ENCODE peak calls at places on chromosomes 3 and 15, in eight cellular contexts. Y is K562, I is A549, T is body of pancreas, C is adrenal gland, H is GM12892, R is heart left ventricle, V is breast epithelium. Z is an unnamed sample.

GRCh38 chr15:40906947-40907802 is 12.9 kb downstream of the VPS18 start:
- DNase-seq in R (peak; percentile 88), V (no peak), H (no peak), I (no peak), Y (no peak), C (no peak), T (peak; percentile 44), Z (no peak)

GRCh38 chr3:141302364-141303141 is 65.8 kb upstream of the ZBTB38 start:
- DNase-seq in T (no peak), H (no peak), I (peak; percentile 28), V (no peak), C (peak; percentile 70), Y (no peak), R (no peak), Z (peak; percentile 45)

GRCh38 chr3:152258448-152259302 is 10.1 kb upstream of the MBNL1 start:
- DNase-seq in H (no peak), T (peak; percentile 93), Y (no peak), V (no peak), I (peak; percentile 81), R (peak; percentile 60), C (peak; percentile 37), Z (peak; percentile 38)

GRCh38 chr3:177146646-177147045 is 50.6 kb downstream of the TBL1XR1 start:
- DNase-seq in V (no peak), Y (no peak), T (no peak), R (no peak), C (no peak), H (no peak), I (no peak), Z (no peak)

GRCh38 chr3:172159962-172160538 is 120.7 kb downstream of the FNDC3B start:
- DNase-seq in H (no peak), C (no peak), V (no peak), Y (peak; percentile 37), T (peak; percentile 66), R (peak; percentile 58), I (no peak), Z (no peak)

GRCh38 chr15:79071901-79072300 is 18.7 kb downstream of the RASGRF1 start:
- DNase-seq in V (no peak), C (no peak), Y (no peak), I (no peak), H (no peak), R (peak; percentile 55), T (peak; percentile 18), Z (no peak)

GRCh38 chr3:82329300-82329699 is 567.9 kb upstream of the GBE1 start:
- DNase-seq in T (no peak), V (no peak), H (no peak), I (no peak), Y (no peak), R (no peak), C (no peak), Z (no peak)

GRCh38 chr15:34366271-34367043 is 539 bp downstream of the LPCAT4 start:
- DNase-seq in V (no peak), C (peak; percentile 44), Y (peak; percentile 75), T (peak; percentile 74), H (no peak), R (peak; percentile 85), I (peak; percentile 85), Z (peak; percentile 76)

GRCh38 chr3:187130346-187131066 is 8.8 kb downstream of the RPL39L start:
- DNase-seq in R (no peak), H (no peak), Y (no peak), V (no peak), C (no peak), T (peak; percentile 27), I (no peak), Z (peak; percentile 20)

GRCh38 chr3:128559486-128560225 is 66.7 kb upstream of the GATA2 start:
- DNase-seq in I (no peak), V (no peak), H (no peak), C (no peak), R (no peak), T (no peak), Y (no peak), Z (no peak)

GRCh38 chr3:19931767-19932188 is 2.2 kb downstream of the EFHB start:
- DNase-seq in T (no peak), I (no peak), V (no peak), Y (peak; percentile 55), C (no peak), R (no peak), H (no peak), Z (no peak)

GRCh38 chr15:29638781-29639180 is 183.5 kb downstream of the TJP1 start:
- DNase-seq in Y (no peak), R (no peak), C (no peak), T (no peak), H (no peak), V (no peak), I (no peak), Z (peak; percentile 58)

GRCh38 chr3:29868702-29869101 is 587.8 kb downstream of the RBMS3 start:
- DNase-seq in T (no peak), H (no peak), Y (no peak), V (no peak), I (no peak), R (no peak), C (no peak), Z (no peak)

GRCh38 chr15:49895337-49896223 is 223.5 kb downstream of the ATP8B4 start:
- DNase-seq in H (no peak), V (no peak), I (no peak), T (no peak), Y (no peak), C (no peak), R (no peak), Z (no peak)

GRCh38 chr3:11509175-11510000 is 134.3 kb downstream of the VGLL4 start:
- DNase-seq in H (no peak), T (peak; percentile 88), R (peak; percentile 86), C (peak; percentile 60), V (no peak), Y (peak; percentile 82), I (no peak), Z (peak; percentile 56)
- TF ChIP-seq POLR2A in H (no peak), T (no peak), R (no peak), C (peak; percentile 77), V (no peak), Y (no peak), I (no peak), Z (no peak)

DNA sequence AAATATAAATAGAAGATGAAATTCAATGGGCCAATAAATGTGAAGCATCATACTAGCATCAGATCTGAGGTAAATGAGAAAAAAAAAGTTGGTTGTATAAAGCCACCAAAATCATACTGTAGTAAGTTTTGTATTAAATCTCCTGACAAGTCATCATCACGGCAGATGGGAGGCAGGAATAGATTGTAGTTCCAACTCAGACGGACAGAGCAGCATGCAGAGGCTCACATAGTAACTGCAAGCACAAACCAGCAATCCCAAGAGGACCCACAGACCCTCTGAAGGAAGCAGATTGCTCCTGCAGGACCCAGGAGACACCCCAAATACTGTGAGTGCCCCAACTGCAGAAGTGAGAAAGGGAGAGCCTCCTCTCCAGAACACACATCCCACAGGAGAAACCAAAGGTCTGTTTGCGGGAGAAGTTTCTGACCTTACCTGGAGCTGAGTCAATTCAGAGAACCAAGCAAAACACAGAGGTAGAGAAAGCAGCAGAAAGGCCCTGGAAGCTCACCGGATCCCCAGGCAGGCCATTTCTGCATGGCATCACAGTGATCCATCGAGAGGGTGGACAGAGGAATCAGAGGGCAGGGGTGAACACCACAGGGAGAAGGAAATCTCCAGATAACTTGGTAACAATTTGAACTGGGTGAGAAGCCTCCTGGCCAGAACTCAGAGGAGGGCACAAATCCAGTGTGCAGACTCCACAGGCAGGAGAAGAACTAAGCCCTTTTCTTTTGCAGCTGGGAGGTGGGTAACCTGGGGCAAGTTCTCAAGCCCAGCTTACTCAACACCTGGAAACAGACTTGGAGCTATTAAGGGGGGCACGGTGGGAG is 141.6 kb upstream of the ARHGEF26 start:
- DNase-seq in I (no peak), V (no peak), C (no peak), T (no peak), Y (no peak), R (no peak), H (no peak), Z (no peak)
- TF ChIP-seq POLR2A in I (no peak), V (no peak), C (no peak), T (no peak), Y (peak; percentile 32), R (no peak), H (no peak), Z (no peak)

GRCh38 chr3:52897130-52898109 is at the start of gene STIMATE:
- DNase-seq in H (peak; percentile 96), V (peak; percentile 85), I (peak; percentile 80), T (peak; percentile 91), Y (peak; percentile 91), C (peak; percentile 87), R (peak; percentile 92), Z (peak; percentile 92)
- TF ChIP-seq POLR2A in H (peak; percentile 63), V (no peak), I (peak; percentile 72), T (peak; percentile 56), Y (no peak), C (peak; percentile 77), R (peak; percentile 83), Z (peak; percentile 83)

GRCh38 chr15:101183226-101183925 is 68.5 kb downstream of the CHSY1 start:
- DNase-seq in C (no peak), V (no peak), R (no peak), T (no peak), Y (no peak), H (no peak), I (no peak), Z (no peak)
- TF ChIP-seq POLR2A in C (no peak), V (no peak), R (no peak), T (no peak), Y (no peak), H (no peak), I (no peak), Z (no peak)

DNA sequence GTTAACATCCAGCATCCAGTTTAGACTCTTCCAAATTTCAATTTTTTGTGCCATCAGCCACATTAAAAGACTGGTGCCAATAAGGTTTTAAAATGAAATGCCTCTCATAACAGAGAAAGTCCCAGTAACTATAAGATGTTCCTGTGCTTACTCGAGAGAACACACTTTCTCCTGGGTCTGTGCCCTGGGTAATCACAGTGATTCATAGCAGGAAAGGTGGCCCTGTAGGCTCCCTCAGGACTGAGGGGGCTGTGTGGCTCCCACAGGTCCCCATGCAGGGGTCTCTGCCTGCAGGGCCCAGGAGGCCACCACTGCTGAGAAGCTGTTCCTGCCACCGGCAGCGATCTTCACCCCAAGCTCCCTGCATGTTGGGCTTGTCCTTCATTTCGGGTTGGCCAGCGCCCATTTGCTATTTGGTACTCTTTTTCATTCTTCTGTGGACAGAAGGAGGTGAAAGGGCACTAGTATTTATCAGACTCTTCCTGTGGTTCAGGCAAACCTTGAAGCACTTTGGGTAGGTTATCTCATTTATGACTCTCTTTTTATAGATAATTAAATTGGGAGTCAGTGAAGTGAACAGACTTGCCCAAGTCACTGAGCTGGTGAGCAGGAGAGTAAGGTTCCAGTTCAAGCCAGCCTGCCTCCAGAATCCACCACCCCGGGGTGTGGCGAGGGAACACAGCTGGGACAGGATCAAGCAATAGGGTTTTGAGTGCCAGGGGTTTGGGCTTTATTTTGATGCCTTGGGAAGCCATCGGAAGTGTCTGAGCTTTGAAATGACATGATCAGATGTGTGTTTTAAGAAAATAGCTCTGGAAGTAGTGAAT is 44.2 kb upstream of the PLXNA1 start:
- DNase-seq in T (no peak), C (no peak), Y (no peak), H (no peak), R (peak; percentile 22), I (no peak), V (no peak), Z (no peak)
- TF ChIP-seq POLR2A in T (no peak), C (no peak), Y (no peak), H (no peak), R (no peak), I (no peak), V (no peak), Z (no peak)

GRCh38 chr15:70098461-70099166 is 897 bp upstream of the TLE3 start:
- DNase-seq in T (peak; percentile 57), C (peak; percentile 67), Y (peak; percentile 44), H (no peak), V (no peak), I (peak; percentile 54), R (no peak), Z (no peak)
- TF ChIP-seq POLR2A in T (no peak), C (no peak), Y (no peak), H (no peak), V (no peak), I (no peak), R (no peak), Z (no peak)

Z was measured in H54.